ENCODE peak calls at places on chromosomes 11 and 22, in seven cellular contexts. R is sciatic nerve, G is DMS 273 treated with DMSO at 0.1 percent for 48 hours, L is fibroblast of pulmonary artery, U is GM12891, N is AG09319, B is foreskin fibroblast. P is an unnamed sample.

GRCh38 chr22:29081499-29082236 is 8.8 kb downstream of the KREMEN1 start:
- DNase-seq in R (no peak), G (no peak), L (peak; percentile 37), U (no peak), N (no peak), B (no peak), P (no peak)

GRCh38 chr11:45543808-45544422 is 121.5 kb downstream of the CHST1 start:
- DNase-seq in R (no peak), G (no peak), L (peak; percentile 50), U (no peak), N (no peak), B (no peak), P (no peak)

GRCh38 chr11:128022007-128022368 is 565.4 kb downstream of the ETS1 start:
- DNase-seq in R (no peak), G (no peak), L (peak; percentile 78), U (peak; percentile 3), N (no peak), B (peak; percentile 66), P (no peak)

GRCh38 chr11:15663778-15664218 is 549.1 kb downstream of the INSC start:
- DNase-seq in R (no peak), G (no peak), L (no peak), U (no peak), N (no peak), B (no peak), P (no peak)

GRCh38 chr11:48083427-48083826 is 103.1 kb downstream of the PTPRJ start:
- DNase-seq in R (no peak), G (no peak), L (peak; percentile 17), U (no peak), N (no peak), B (no peak), P (no peak)

GRCh38 chr11:119533462-119533861 is 110.5 kb upstream of the THY1 start:
- DNase-seq in R (no peak), G (no peak), L (no peak), U (no peak), N (no peak), B (no peak), P (peak; percentile 59)

GRCh38 chr11:63459586-63459985 is 31.4 kb downstream of the PLAAT5 start:
- DNase-seq in R (no peak), G (no peak), L (no peak), U (no peak), N (no peak), B (no peak), P (no peak)

GRCh38 chr11:28529046-28529445 is 420.9 kb downstream of the METTL15 start:
- DNase-seq in R (no peak), G (no peak), L (no peak), U (no peak), N (peak; percentile 20), B (peak; percentile 41), P (no peak)

GRCh38 chr22:49301398-49302149 is 526.1 kb downstream of the BRD1 start:
- DNase-seq in R (peak; percentile 52), G (no peak), L (no peak), U (no peak), N (no peak), B (no peak), P (no peak)

GRCh38 chr11:2796508-2797180 is 88.9 kb downstream of the CDKN1C start:
- DNase-seq in R (peak; percentile 49), G (no peak), L (no peak), U (no peak), N (no peak), B (no peak), P (peak; percentile 46)

GRCh38 chr11:57306941-57307598 is 17.7 kb downstream of the TNKS1BP1 start:
- DNase-seq in R (no peak), G (no peak), L (no peak), U (no peak), N (no peak), B (no peak), P (no peak)

GRCh38 chr22:29457730-29458129 is 19.3 kb downstream of the RFPL1 start:
- DNase-seq in R (no peak), G (peak; percentile 70), L (peak; percentile 58), U (peak; percentile 75), N (no peak), B (no peak), P (no peak)

GRCh38 chr11:114183041-114183511 is 113.1 kb upstream of the NNMT start:
- DNase-seq in R (no peak), G (no peak), L (no peak), U (no peak), N (no peak), B (no peak), P (peak; percentile 93)

GRCh38 chr22:46293591-46294260 is 2.9 kb upstream of the GTSE1 start:
- DNase-seq in R (peak; percentile 75), G (no peak), L (no peak), U (no peak), N (no peak), B (peak; percentile 86), P (peak; percentile 82)

GRCh38 chr11:6481924-6482275 is 599 bp downstream of the TIMM10B start:
- DNase-seq in R (no peak), G (no peak), L (peak; percentile 12), U (no peak), N (no peak), B (no peak), P (no peak)

GRCh38 chr11:119166368-119167076 is 2.0 kb upstream of the NLRX1 start:
- DNase-seq in R (no peak), G (no peak), L (peak; percentile 45), U (no peak), N (no peak), B (peak; percentile 51), P (no peak)

GRCh38 chr11:107591098-107591445 is at the start of gene ELMOD1:
- DNase-seq in R (peak; percentile 62), G (no peak), L (peak; percentile 18), U (peak; percentile 42), N (no peak), B (peak; percentile 39), P (peak; percentile 73)

GRCh38 chr22:20391222-20391621 is 2.7 kb upstream of the ZNF74 start:
- DNase-seq in R (no peak), G (no peak), L (no peak), U (no peak), N (no peak), B (no peak), P (no peak)

GRCh38 chr22:37904572-37905533 is 1.2 kb upstream of the MICALL1 start:
- DNase-seq in R (no peak), G (peak; percentile 48), L (peak; percentile 98), U (no peak), N (peak; percentile 79), B (peak; percentile 98), P (peak; percentile 83)

GRCh38 chr22:49754674-49755590 is 72.7 kb downstream of the BRD1 start:
- DNase-seq in R (peak; percentile 51), G (no peak), L (no peak), U (no peak), N (no peak), B (no peak), P (peak; percentile 44)

GRCh38 chr22:50720861-50721844 is 16.9 kb upstream of the ACR start:
- DNase-seq in R (no peak), G (no peak), L (no peak), U (no peak), N (no peak), B (no peak), P (no peak)

GRCh38 chr11:75158241-75158640 is 7.3 kb downstream of the SLCO2B1 start:
- DNase-seq in R (no peak), G (no peak), L (no peak), U (no peak), N (no peak), B (no peak), P (no peak)

GRCh38 chr11:61969391-61969758 is 1.9 kb upstream of the FTH1 start:
- DNase-seq in R (no peak), G (no peak), L (no peak), U (no peak), N (no peak), B (no peak), P (no peak)

GRCh38 chr11:8271106-8271886 is 7.6 kb upstream of the LMO1 start:
- DNase-seq in R (peak; percentile 4), G (no peak), L (no peak), U (no peak), N (no peak), B (no peak), P (peak; percentile 34)

GRCh38 chr22:46861968-46862367 is 99.5 kb downstream of the TBC1D22A start:
- DNase-seq in R (no peak), G (no peak), L (no peak), U (no peak), N (no peak), B (no peak), P (no peak)

GRCh38 chr11:614583-615452 is 932 bp downstream of the IRF7 start:
- DNase-seq in R (no peak), G (no peak), L (no peak), U (no peak), N (no peak), B (no peak), P (peak; percentile 68)

GRCh38 chr11:132463941-132464340 is 1068.4 kb downstream of the OPCML start:
- DNase-seq in R (no peak), G (no peak), L (no peak), U (no peak), N (no peak), B (no peak), P (no peak)

GRCh38 chr11:15725246-15725645 is 610.5 kb downstream of the INSC start:
- DNase-seq in R (no peak), G (no peak), L (no peak), U (no peak), N (no peak), B (no peak), P (no peak)

GRCh38 chr11:73875840-73876239 is 806 bp downstream of the COA4 start:
- DNase-seq in R (no peak), G (no peak), L (no peak), U (no peak), N (no peak), B (no peak), P (no peak)

GRCh38 chr22:26768986-26769385 is 111.6 kb downstream of the MIAT start:
- DNase-seq in R (no peak), G (no peak), L (peak; percentile 50), U (no peak), N (no peak), B (no peak), P (no peak)